ENCODE peak calls at places on chromosomes 1 and 21, in four cellular contexts. W is dermis blood vessel endothelial cell; N is activated CD4-positive, alpha-beta T cell treated with anti-CD3 and anti-CD28 coated beads for 24 hours; Y is GM23338. L is an unnamed sample.

GRCh38 chr1:107534632-107535031 is 393.8 kb downstream of the NTNG1 start:
- DNase-seq in W (no peak), N (no peak), Y (no peak), L (no peak)

GRCh38 chr1:153742411-153743142 is 14.7 kb downstream of the INTS3 start:
- DNase-seq in W (no peak), N (no peak), Y (no peak), L (no peak)

GRCh38 chr1:107057197-107058133 is 991 bp downstream of the PRMT6 start:
- DNase-seq in W (peak), N (peak), Y (peak), L (peak)

GRCh38 chr1:194829492-194829891 is 1643.1 kb upstream of the B3GALT2 start:
- DNase-seq in W (no peak), N (no peak), Y (no peak), L (no peak)

GRCh38 chr21:41673596-41674335 is 93.1 kb downstream of the RIPK4 start:
- DNase-seq in W (no peak), N (no peak), Y (no peak), L (no peak)

GRCh38 chr1:7670334-7671145 is 100.6 kb upstream of the VAMP3 start:
- DNase-seq in W (no peak), N (no peak), Y (peak), L (no peak)

GRCh38 chr21:45310446-45310845 is 22.8 kb upstream of the POFUT2 start:
- DNase-seq in W (no peak), N (no peak), Y (no peak), L (no peak)

GRCh38 chr1:227896710-227897655 is 50.7 kb downstream of the WNT9A start:
- DNase-seq in W (no peak), N (no peak), Y (no peak), L (no peak)

GRCh38 chr1:15885269-15885668 is 37.8 kb downstream of the SPEN start:
- DNase-seq in W (no peak), N (no peak), Y (no peak), L (no peak)

GRCh38 chr1:163275222-163275621 is 46.5 kb upstream of the NUF2 start:
- DNase-seq in W (no peak), N (no peak), Y (no peak), L (no peak)

GRCh38 chr1:180934563-180934962 is 21.9 kb downstream of the KIAA1614 start:
- DNase-seq in W (no peak), N (no peak), Y (no peak), L (no peak)

GRCh38 chr1:7932524-7933149 is 8.0 kb downstream of the TNFRSF9 start:
- DNase-seq in W (no peak), N (no peak), Y (peak), L (no peak)

GRCh38 chr1:38005195-38006007 is at the start of gene FHL3:
- DNase-seq in W (peak), N (peak), Y (peak), L (no peak)

GRCh38 chr1:2803931-2804627 is 2.6 kb upstream of the TTC34 start:
- DNase-seq in W (no peak), N (no peak), Y (no peak), L (no peak)

GRCh38 chr1:38558476-38559179 is 300.9 kb downstream of the RRAGC start:
- DNase-seq in W (no peak), N (peak), Y (peak), L (no peak)

GRCh38 chr1:21725738-21726392 is 56.7 kb upstream of the RAP1GAP start:
- DNase-seq in W (no peak), N (no peak), Y (peak), L (no peak)

GRCh38 chr1:162566870-162567269 is 5.3 kb downstream of the UAP1 start:
- DNase-seq in W (no peak), N (no peak), Y (no peak), L (no peak)